ENCODE peak calls at places on chromosomes 13 and 19, in ten cellular contexts. W is lower leg skin; N is cardiac fibroblast; U is fibroblast of lung; K is activated naive CD8-positive, alpha-beta T cell treated with anti-CD3 and anti-CD28 coated beads, Interleukin-2, amount 50 U/mL, for 24 hours; I is stimulated activated CD4-positive, alpha-beta T cell treated with anti-CD3 and anti-CD28 coated beads, Interleukin-15, amount 100 ng/mL, for 1 hour; D is hepatic stellate cell; A is astrocyte of the spinal cord; F is Right ventricle myocardium superior; Y is CD4-positive, alpha-beta T cell. L is an unnamed sample.

GRCh38 chr13:42970824-42971669 is 21.0 kb downstream of the EPSTI1 start:
- DNase-seq in W (no peak), N (peak; percentile 36), U (peak; percentile 37), K (peak; percentile 43), I (no peak), D (peak; percentile 62), A (peak; percentile 49), F (no peak), Y (peak; percentile 14), L (peak; percentile 51)

GRCh38 chr13:50999641-51000040 is 90.0 kb downstream of the RNASEH2B start:
- DNase-seq in W (peak; percentile 57), N (no peak), U (no peak), K (no peak), I (no peak), D (no peak), A (no peak), F (no peak), Y (no peak), L (no peak)

GRCh38 chr13:98875146-98875729 is 102.6 kb downstream of the DOCK9 start:
- DNase-seq in W (no peak), N (no peak), U (no peak), K (no peak), I (no peak), D (no peak), A (no peak), F (no peak), Y (no peak), L (no peak)

GRCh38 chr19:5991244-5991838 is 13.4 kb upstream of the RANBP3 start:
- DNase-seq in W (no peak), N (no peak), U (no peak), K (no peak), I (no peak), D (no peak), A (no peak), F (no peak), Y (no peak), L (no peak)

GRCh38 chr19:6587093-6587820 is 3.7 kb downstream of the CD70 start:
- DNase-seq in W (peak; percentile 88), N (peak; percentile 20), U (no peak), K (no peak), I (no peak), D (no peak), A (no peak), F (no peak), Y (no peak), L (no peak)

GRCh38 chr19:9913237-9914000 is 22.9 kb downstream of the OLFM2 start:
- DNase-seq in W (no peak), N (no peak), U (no peak), K (no peak), I (no peak), D (no peak), A (no peak), F (no peak), Y (no peak), L (peak; percentile 60)

GRCh38 chr19:4399871-4400768 is at the start of gene SH3GL1:
- DNase-seq in W (peak; percentile 99), N (peak; percentile 95), U (peak; percentile 83), K (peak; percentile 93), I (peak; percentile 84), D (peak; percentile 88), A (peak; percentile 92), F (peak; percentile 95), Y (peak; percentile 94), L (peak; percentile 94)

GRCh38 chr19:11187409-11187808 is 9.9 kb downstream of the KANK2 start:
- DNase-seq in W (no peak), N (no peak), U (no peak), K (no peak), I (no peak), D (no peak), A (no peak), F (no peak), Y (no peak), L (no peak)

GRCh38 chr13:25179810-25180437 is 7.8 kb upstream of the AMER2 start:
- DNase-seq in W (no peak), N (no peak), U (no peak), K (no peak), I (no peak), D (no peak), A (no peak), F (no peak), Y (no peak), L (no peak)

GRCh38 chr13:111403266-111403665 is 82.8 kb downstream of the TEX29 start:
- DNase-seq in W (no peak), N (no peak), U (no peak), K (no peak), I (no peak), D (no peak), A (no peak), F (no peak), Y (no peak), L (no peak)

GRCh38 chr13:20547479-20547908 is 19.5 kb upstream of the IFT88 start:
- DNase-seq in W (no peak), N (no peak), U (no peak), K (no peak), I (no peak), D (no peak), A (no peak), F (no peak), Y (no peak), L (no peak)

GRCh38 chr13:29799041-29799440 is 51.4 kb downstream of the UBL3 start:
- DNase-seq in W (no peak), N (no peak), U (no peak), K (no peak), I (no peak), D (no peak), A (no peak), F (no peak), Y (no peak), L (no peak)

GRCh38 chr13:20843177-20843576 is 59.4 kb downstream of the XPO4 start:
- DNase-seq in W (no peak), N (peak; percentile 83), U (peak; percentile 57), K (no peak), I (no peak), D (no peak), A (peak; percentile 66), F (no peak), Y (no peak), L (no peak)

GRCh38 chr19:16316506-16316882 is 8.1 kb upstream of the KLF2 start:
- DNase-seq in W (no peak), N (no peak), U (no peak), K (no peak), I (no peak), D (no peak), A (no peak), F (no peak), Y (no peak), L (no peak)

GRCh38 chr13:33109801-33110200 is 93.6 kb downstream of the KL start:
- DNase-seq in W (no peak), N (no peak), U (no peak), K (no peak), I (no peak), D (no peak), A (no peak), F (no peak), Y (no peak), L (no peak)

GRCh38 chr13:46795321-46795720 is 1.6 kb downstream of the ESD start:
- DNase-seq in W (no peak), N (no peak), U (peak; percentile 40), K (no peak), I (no peak), D (no peak), A (no peak), F (no peak), Y (no peak), L (no peak)

GRCh38 chr19:39052243-39052746 is 19.9 kb upstream of the FBXO27 start:
- DNase-seq in W (peak; percentile 90), N (peak; percentile 74), U (peak; percentile 49), K (peak; percentile 75), I (peak; percentile 46), D (peak; percentile 35), A (peak; percentile 52), F (peak; percentile 74), Y (peak; percentile 67), L (peak; percentile 72)

GRCh38 chr13:31930901-31931522 is 100.6 kb upstream of the FRY start:
- DNase-seq in W (no peak), N (no peak), U (peak; percentile 31), K (no peak), I (no peak), D (no peak), A (no peak), F (no peak), Y (no peak), L (no peak)

GRCh38 chr13:51562011-51562671 is 22.1 kb upstream of the WDFY2 start:
- DNase-seq in W (no peak), N (no peak), U (no peak), K (no peak), I (no peak), D (no peak), A (no peak), F (no peak), Y (no peak), L (no peak)

L was measured in AG20443.